ENCODE peak calls at places on chromosomes 11 and 22, in nine cellular contexts. L is breast epithelium, O is adrenal gland, X is HCT116, A is IMR-90, T is GM12878, N is A549, E is prostate gland, M is tibial nerve. Y is an unnamed sample.

GRCh38 chr11:97502201-97502600 is 1112.4 kb downstream of the JRKL start:
- DNase-seq in N (no peak), X (no peak), E (no peak), O (no peak), M (no peak), T (no peak), L (no peak), A (no peak), Y (no peak)

GRCh38 chr22:37485714-37486223 is 415 bp downstream of the MFNG start:
- DNase-seq in A (no peak), X (no peak), O (peak; percentile 23), E (no peak), N (no peak), M (no peak), T (no peak), L (no peak), Y (no peak)

GRCh38 chr11:62402226-62402625 is 16.6 kb upstream of the SCGB1A1 start:
- DNase-seq in O (no peak), A (no peak), L (peak; percentile 74), N (no peak), T (no peak), X (no peak), M (peak; percentile 71), E (no peak), Y (no peak)

GRCh38 chr22:43144949-43145348 is 1.8 kb upstream of the MCAT start:
- DNase-seq in N (no peak), L (peak; percentile 51), T (no peak), E (peak; percentile 86), X (no peak), A (no peak), M (no peak), O (no peak), Y (no peak)

GRCh38 chr11:12090761-12091261 is 19.6 kb upstream of the MICAL2 start:
- DNase-seq in O (no peak), E (no peak), A (no peak), X (peak; percentile 73), L (no peak), N (peak; percentile 46), M (no peak), T (no peak), Y (no peak)

GRCh38 chr11:75182652-75183051 is 31.7 kb downstream of the SLCO2B1 start:
- DNase-seq in L (no peak), X (no peak), E (no peak), O (no peak), M (no peak), N (no peak), A (no peak), T (no peak), Y (no peak)

GRCh38 chr11:92765965-92766371 is 203.5 kb upstream of the MTNR1B start:
- DNase-seq in O (peak; percentile 19), A (peak; percentile 2), M (no peak), X (no peak), N (no peak), L (no peak), E (no peak), T (no peak), Y (no peak)

GRCh38 chr11:3130269-3131071 is 34.6 kb downstream of the OSBPL5 start:
- DNase-seq in T (no peak), X (no peak), N (peak; percentile 16), E (peak; percentile 50), M (no peak), A (no peak), L (peak; percentile 91), O (no peak), Y (no peak)

GRCh38 chr11:43549624-43550023 is 130.9 kb upstream of the HSD17B12 start:
- DNase-seq in N (no peak), T (no peak), X (no peak), E (no peak), O (no peak), M (no peak), A (no peak), L (no peak), Y (no peak)

GRCh38 chr11:112650568-112650967 is 310.7 kb upstream of the NCAM1 start:
- DNase-seq in A (no peak), X (no peak), E (no peak), T (no peak), L (no peak), N (no peak), O (no peak), M (no peak), Y (no peak)

GRCh38 chr11:68146704-68147474 is 25.7 kb upstream of the CHKA start:
- DNase-seq in M (no peak), L (no peak), X (no peak), E (peak; percentile 60), A (peak; percentile 50), T (no peak), N (peak; percentile 92), O (peak; percentile 50), Y (no peak)
- H3K27ac ChIP-seq in M (peak overlapping the region; percentile 49), L (peak overlapping the region; percentile 89), X (peak overlapping the region; percentile 19), E (peak overlapping the region; percentile 86), A (no peak overlapping the region), T (no peak overlapping the region), N (peak overlapping the region; percentile 87), O (peak overlapping the region; percentile 78), Y (peak overlapping the region; percentile 18)

DNA sequence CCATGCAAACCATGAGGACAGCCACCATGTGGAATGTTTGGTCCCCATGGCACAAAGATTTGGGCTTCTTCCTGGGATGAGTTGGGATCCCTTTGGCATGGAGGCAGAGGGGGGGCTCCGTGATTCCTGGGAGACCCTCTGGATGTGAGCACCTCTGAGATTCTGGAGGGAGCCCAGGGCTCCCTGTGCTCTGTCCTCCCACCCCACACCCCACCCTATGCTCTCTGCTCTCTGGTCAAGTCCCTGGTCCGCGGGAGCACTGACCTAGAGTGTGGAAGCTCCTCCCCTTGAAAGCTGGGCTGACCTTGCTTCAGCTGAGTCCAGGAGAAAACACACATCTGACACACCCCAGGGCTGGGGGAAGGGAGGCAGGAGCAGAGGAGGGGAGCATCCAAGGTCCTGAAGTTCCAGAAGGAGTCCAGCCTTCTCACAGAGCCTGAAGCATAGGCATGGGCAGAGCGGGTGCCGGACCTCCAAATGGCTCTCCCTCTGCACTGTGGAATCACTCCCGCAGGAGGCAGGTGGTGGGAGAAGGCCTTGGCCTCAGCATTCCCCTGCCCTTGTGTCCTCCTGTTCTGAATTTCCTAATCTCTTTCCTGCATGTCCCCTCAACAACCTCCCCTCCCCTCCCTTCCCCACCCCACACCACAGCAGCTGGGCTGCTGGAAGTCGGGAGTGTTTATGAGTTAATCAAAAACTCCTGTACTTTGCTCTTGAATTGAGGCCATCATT is 25.7 kb upstream of the OAF start:
- DNase-seq in A (peak; percentile 48), E (no peak), M (peak; percentile 69), O (peak; percentile 82), L (peak; percentile 44), N (no peak), X (no peak), T (no peak), Y (no peak)
- TF ChIP-seq POLR2A in A (no peak), E (no peak), M (no peak), O (no peak), L (no peak), N (no peak), X (no peak), T (no peak), Y (no peak)

GRCh38 chr11:134224710-134225662 is 515 bp downstream of the VPS26B start:
- DNase-seq in N (peak; percentile 10), O (peak; percentile 60), A (peak; percentile 7), X (no peak), L (peak; percentile 45), T (no peak), E (peak; percentile 81), M (peak; percentile 22), Y (no peak)
- H3K27ac ChIP-seq in N (peak overlapping the region; percentile 90), O (peak overlapping the region; percentile 91), A (peak overlapping the region; percentile 82), X (peak overlapping the region; percentile 61), L (peak overlapping the region; percentile 90), T (peak overlapping the region; percentile 18), E (peak overlapping the region; percentile 92), M (peak overlapping the region; percentile 97), Y (peak overlapping the region; percentile 95)

GRCh38 chr11:65786786-65787636 is at the start of gene OVOL1:
- DNase-seq in O (no peak), N (no peak), E (peak; percentile 91), X (peak; percentile 56), L (peak; percentile 67), M (no peak), T (no peak), A (no peak), Y (no peak)
- TF ChIP-seq POLR2A in O (no peak), N (no peak), E (peak; percentile 75), X (no peak), L (no peak), M (no peak), T (no peak), A (no peak), Y (no peak)

GRCh38 chr11:100774859-100775258 is 87.8 kb downstream of the ARHGAP42 start:
- DNase-seq in N (no peak), X (no peak), E (no peak), T (no peak), L (no peak), A (no peak), O (no peak), M (no peak), Y (no peak)
- H3K27ac ChIP-seq in N (peak overlapping the region; percentile 86), X (peak overlapping the region; percentile 14), E (no peak overlapping the region), T (no peak overlapping the region), L (no peak overlapping the region), A (no peak overlapping the region), O (no peak overlapping the region), M (peak overlapping the region; percentile 70), Y (no peak overlapping the region)

GRCh38 chr11:118997627-118998387 is at the start of gene CENATAC:
- DNase-seq in E (peak; percentile 89), X (peak; percentile 74), T (peak; percentile 76), L (peak; percentile 85), N (peak; percentile 86), M (peak; percentile 88), A (peak; percentile 80), O (peak; percentile 95), Y (peak; percentile 51)
- TF ChIP-seq POLR2A in E (peak; percentile 85), X (peak; percentile 99), T (peak; percentile 96), L (peak; percentile 48), N (peak; percentile 92), M (peak; percentile 32), A (peak; percentile 39), O (peak; percentile 49), Y (peak; percentile 85)

GRCh38 chr11:11027271-11027670 is 169.4 kb upstream of the ZBED5 start:
- DNase-seq in L (no peak), A (peak; percentile 85), M (no peak), N (peak; percentile 36), X (no peak), T (no peak), O (no peak), E (no peak), Y (no peak)
- H3K27ac ChIP-seq in L (no peak overlapping the region), A (no peak overlapping the region), M (no peak overlapping the region), N (no peak overlapping the region), X (no peak overlapping the region), T (no peak overlapping the region), O (no peak overlapping the region), E (no peak overlapping the region), Y (no peak overlapping the region)

DNA sequence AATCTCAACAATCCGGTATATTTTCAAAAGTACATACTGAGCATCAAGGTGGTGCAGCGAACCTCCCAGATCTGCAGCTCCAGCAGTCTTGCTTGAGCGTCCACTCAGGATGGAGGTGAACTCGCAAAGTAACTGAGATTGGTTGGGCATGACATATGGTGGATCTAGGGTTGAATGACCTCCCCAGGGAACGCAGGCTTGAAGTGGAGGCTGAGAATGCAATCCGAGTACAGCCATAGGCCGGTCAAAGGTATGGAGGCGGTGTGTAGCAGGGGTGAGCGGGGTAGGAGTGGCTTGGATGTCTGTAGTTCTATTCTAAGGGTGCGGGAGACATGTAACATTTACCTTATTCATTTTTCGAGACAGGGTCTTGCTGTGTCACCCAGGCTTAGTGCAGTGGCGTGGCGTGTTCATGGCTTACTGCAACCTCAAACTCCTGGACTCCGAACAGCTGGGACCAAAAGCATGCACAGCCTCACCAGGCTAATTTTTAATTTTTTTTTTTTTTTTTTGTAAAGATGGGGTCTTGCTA is 631 bp upstream of the C22orf39 start:
- DNase-seq in E (peak; percentile 10), O (peak; percentile 35), M (no peak), T (no peak), L (no peak), X (no peak), N (peak; percentile 31), A (peak; percentile 43), Y (no peak)
- TF ChIP-seq POLR2A in E (no peak), O (no peak), M (no peak), T (no peak), L (no peak), X (no peak), N (no peak), A (no peak), Y (no peak)